ENCODE peak calls at places on chromosomes 1 and 21, in five cellular contexts. One of them, this sample, is unnamed.

GRCh38 chr1:206895837-206896242 is 1.4 kb upstream of the IL24 start:
- DNase-seq in pancreas: no peak
- DNase-seq in body of pancreas: peak
- DNase-seq in esophagus squamous epithelium: no peak
- DNase-seq in small intestine: no peak
- DNase-seq in this sample: no peak

GRCh38 chr1:115280073-115280472 is 58.0 kb downstream of the NGF start:
- DNase-seq in body of pancreas: peak
- DNase-seq in pancreas: no peak
- DNase-seq in esophagus squamous epithelium: no peak
- DNase-seq in small intestine: no peak
- DNase-seq in this sample: no peak

GRCh38 chr1:157195521-157196244 is 57.5 kb upstream of the ETV3 start:
- DNase-seq in pancreas: no peak
- DNase-seq in body of pancreas: no peak
- DNase-seq in small intestine: no peak
- DNase-seq in esophagus squamous epithelium: no peak
- DNase-seq in this sample: no peak

GRCh38 chr1:31705080-31705866 is 1.5 kb upstream of the COL16A1 start:
- DNase-seq in pancreas: no peak
- DNase-seq in body of pancreas: peak
- DNase-seq in esophagus squamous epithelium: no peak
- DNase-seq in small intestine: peak
- DNase-seq in this sample: peak

GRCh38 chr1:23575226-23575810 is 16.0 kb upstream of the ID3 start:
- DNase-seq in body of pancreas: no peak
- DNase-seq in pancreas: no peak
- DNase-seq in small intestine: no peak
- DNase-seq in esophagus squamous epithelium: no peak
- DNase-seq in this sample: peak

GRCh38 chr21:37845535-37845934 is 70.7 kb downstream of the KCNJ6 start:
- DNase-seq in esophagus squamous epithelium: no peak
- DNase-seq in pancreas: peak
- DNase-seq in body of pancreas: peak
- DNase-seq in small intestine: no peak
- DNase-seq in this sample: no peak

GRCh38 chr1:44903261-44903660 is 60.2 kb upstream of the PTCH2 start:
- DNase-seq in small intestine: no peak
- DNase-seq in pancreas: no peak
- DNase-seq in body of pancreas: peak
- DNase-seq in esophagus squamous epithelium: no peak
- DNase-seq in this sample: no peak

GRCh38 chr1:66676616-66677298 is 75.5 kb upstream of the DYNLT5 start:
- DNase-seq in esophagus squamous epithelium: no peak
- DNase-seq in body of pancreas: peak
- DNase-seq in pancreas: no peak
- DNase-seq in small intestine: no peak
- DNase-seq in this sample: no peak

GRCh38 chr1:1290238-1290731 is 10.0 kb downstream of the SCNN1D start:
- DNase-seq in small intestine: peak
- DNase-seq in pancreas: peak
- DNase-seq in body of pancreas: peak
- DNase-seq in esophagus squamous epithelium: no peak
- DNase-seq in this sample: peak

GRCh38 chr1:223496883-223497282 is 103.7 kb downstream of the CCDC185 start:
- DNase-seq in pancreas: no peak
- DNase-seq in esophagus squamous epithelium: no peak
- DNase-seq in small intestine: no peak
- DNase-seq in body of pancreas: no peak
- DNase-seq in this sample: no peak

GRCh38 chr1:15171271-15171908 is 17.8 kb downstream of the TMEM51 start:
- DNase-seq in esophagus squamous epithelium: no peak
- DNase-seq in body of pancreas: no peak
- DNase-seq in small intestine: peak
- DNase-seq in pancreas: no peak
- DNase-seq in this sample: peak

GRCh38 chr1:3471356-3472087 is 17.1 kb downstream of the ARHGEF16 start:
- DNase-seq in small intestine: peak
- DNase-seq in pancreas: no peak
- DNase-seq in body of pancreas: no peak
- DNase-seq in esophagus squamous epithelium: no peak
- DNase-seq in this sample: peak

DNA sequence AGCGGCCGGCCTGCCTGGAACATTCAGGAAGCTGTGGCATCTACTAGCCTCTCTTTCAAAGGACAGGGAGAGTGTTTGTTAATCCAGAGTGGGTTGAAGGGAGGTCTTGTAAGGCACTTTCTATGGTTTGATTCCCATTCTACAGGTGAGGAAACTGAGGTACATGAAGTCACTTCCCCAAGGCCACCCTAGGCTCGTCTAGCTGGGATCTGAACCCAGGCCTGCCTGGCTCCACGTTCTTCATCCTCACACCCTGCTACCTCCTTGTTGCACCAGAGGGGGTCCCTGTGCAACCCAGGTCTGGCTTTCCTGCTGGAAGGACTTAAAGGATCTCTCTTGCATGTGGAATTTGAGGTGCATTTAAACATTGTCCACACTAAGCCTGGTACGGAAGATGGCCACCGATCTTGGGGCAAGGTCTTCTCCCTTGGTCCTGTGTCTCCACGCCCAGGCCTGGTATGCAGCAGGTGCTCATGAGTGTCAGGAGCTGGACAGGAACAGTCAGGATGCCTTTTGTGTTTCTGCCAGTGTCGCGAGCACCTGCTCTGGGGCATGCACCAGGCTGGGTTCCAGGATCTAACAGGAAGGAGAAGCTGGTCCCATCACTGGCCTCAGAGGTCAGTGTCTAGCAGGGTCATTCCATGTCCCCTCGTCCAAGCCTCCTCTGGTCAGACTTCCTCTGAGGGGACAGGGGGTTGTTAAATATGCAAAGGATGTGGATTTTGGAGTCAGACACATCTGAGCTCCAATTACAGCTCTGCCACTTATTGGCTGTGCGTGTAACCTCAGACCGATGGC is 103.2 kb upstream of the RUNX3 start:
- DNase-seq in esophagus squamous epithelium: no peak
- DNase-seq in body of pancreas: no peak
- DNase-seq in pancreas: no peak
- DNase-seq in small intestine: no peak
- DNase-seq in this sample: no peak
- H3K4me3 ChIP-seq in esophagus squamous epithelium: no peak
- H3K4me3 ChIP-seq in body of pancreas: no peak
- H3K4me3 ChIP-seq in pancreas: no peak
- H3K4me3 ChIP-seq in small intestine: no peak
- H3K4me3 ChIP-seq in this sample: no peak

DNA sequence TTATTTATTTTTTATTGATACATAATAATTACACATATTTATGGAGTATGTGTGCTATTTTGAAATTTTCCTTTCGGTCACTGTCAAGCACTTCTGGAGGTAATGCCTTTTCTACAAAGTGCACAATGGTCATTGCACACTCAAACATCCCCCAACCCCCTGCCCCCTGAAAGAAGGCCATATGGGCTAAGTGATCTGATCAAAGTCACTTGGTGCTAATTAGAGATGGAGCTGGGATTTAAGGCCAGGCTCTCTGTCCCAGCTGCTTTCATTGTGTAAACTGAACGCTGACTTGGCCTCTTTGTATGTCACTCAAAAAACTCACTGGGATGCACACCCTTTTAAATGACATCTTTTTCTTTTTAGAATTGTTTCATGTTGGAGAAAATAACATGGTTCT is 149.1 kb downstream of the ST6GALNAC5 start:
- DNase-seq in esophagus squamous epithelium: no peak
- DNase-seq in pancreas: no peak
- DNase-seq in small intestine: no peak
- DNase-seq in body of pancreas: no peak
- DNase-seq in this sample: no peak
- H3K27ac ChIP-seq in esophagus squamous epithelium: no peak
- H3K27ac ChIP-seq in pancreas: no peak
- H3K27ac ChIP-seq in small intestine: no peak
- H3K27ac ChIP-seq in body of pancreas: no peak
- H3K27ac ChIP-seq in this sample: no peak

GRCh38 chr1:203322480-203323179 is 17.3 kb downstream of the BTG2 start:
- DNase-seq in pancreas: peak
- DNase-seq in body of pancreas: peak
- DNase-seq in esophagus squamous epithelium: no peak
- DNase-seq in small intestine: no peak
- DNase-seq in this sample: no peak

GRCh38 chr1:203325004-203325417 is 19.7 kb downstream of the BTG2 start:
- DNase-seq in body of pancreas: peak
- DNase-seq in pancreas: no peak
- DNase-seq in esophagus squamous epithelium: no peak
- DNase-seq in small intestine: no peak
- DNase-seq in this sample: no peak

GRCh38 chr1:203325418-203326091 is 20.2 kb downstream of the BTG2 start:
- DNase-seq in pancreas: peak
- DNase-seq in small intestine: no peak
- DNase-seq in body of pancreas: peak
- DNase-seq in esophagus squamous epithelium: no peak
- DNase-seq in this sample: no peak

GRCh38 chr1:203324103-203325003 is 19.0 kb downstream of the BTG2 start:
- DNase-seq in small intestine: peak
- DNase-seq in esophagus squamous epithelium: no peak
- DNase-seq in pancreas: no peak
- DNase-seq in body of pancreas: peak
- DNase-seq in this sample: peak

DNA sequence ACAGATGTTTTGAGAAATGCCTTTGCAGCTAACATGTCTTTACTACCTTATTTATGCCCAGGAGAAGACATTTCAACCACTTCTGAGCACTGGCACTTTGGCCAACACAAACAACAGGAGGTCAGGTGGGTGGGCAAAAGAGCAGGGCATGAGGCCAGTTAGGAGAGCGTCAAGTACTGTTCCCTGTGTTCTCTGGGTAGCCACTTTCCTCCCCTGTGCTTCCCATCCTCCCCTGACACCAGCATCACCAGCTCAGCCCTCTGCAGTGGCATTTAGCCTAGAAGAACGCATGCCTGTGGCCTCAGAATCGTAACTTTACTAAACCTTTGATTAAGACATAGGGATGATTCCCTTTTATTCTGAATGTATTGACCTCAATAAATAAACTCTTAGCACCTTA is 18.3 kb downstream of the BTG2 start:
- DNase-seq in small intestine: no peak
- DNase-seq in esophagus squamous epithelium: no peak
- DNase-seq in pancreas: peak
- DNase-seq in body of pancreas: peak
- DNase-seq in this sample: no peak
- H3K4me3 ChIP-seq in small intestine: no peak
- H3K4me3 ChIP-seq in esophagus squamous epithelium: no peak
- H3K4me3 ChIP-seq in pancreas: no peak
- H3K4me3 ChIP-seq in body of pancreas: no peak
- H3K4me3 ChIP-seq in this sample: no peak

GRCh38 chr21:39581414-39581813 is 31.3 kb upstream of the B3GALT5 start:
- DNase-seq in small intestine: no peak
- DNase-seq in body of pancreas: no peak
- DNase-seq in pancreas: no peak
- DNase-seq in esophagus squamous epithelium: no peak
- DNase-seq in this sample: no peak

GRCh38 chr21:39576518-39577128 is 36.1 kb upstream of the B3GALT5 start:
- DNase-seq in body of pancreas: no peak
- DNase-seq in pancreas: no peak
- DNase-seq in small intestine: no peak
- DNase-seq in esophagus squamous epithelium: no peak
- DNase-seq in this sample: no peak

GRCh38 chr21:39579734-39580332 is 32.9 kb upstream of the B3GALT5 start:
- DNase-seq in small intestine: no peak
- DNase-seq in pancreas: no peak
- DNase-seq in esophagus squamous epithelium: no peak
- DNase-seq in body of pancreas: no peak
- DNase-seq in this sample: no peak

GRCh38 chr21:39582749-39583148 is 30.0 kb upstream of the B3GALT5 start:
- DNase-seq in pancreas: no peak
- DNase-seq in body of pancreas: no peak
- DNase-seq in small intestine: no peak
- DNase-seq in esophagus squamous epithelium: no peak
- DNase-seq in this sample: no peak

GRCh38 chr21:39580744-39581143 is 32.0 kb upstream of the B3GALT5 start:
- DNase-seq in pancreas: no peak
- DNase-seq in body of pancreas: no peak
- DNase-seq in esophagus squamous epithelium: no peak
- DNase-seq in small intestine: peak
- DNase-seq in this sample: no peak
- H3K27ac ChIP-seq in pancreas: no peak
- H3K27ac ChIP-seq in body of pancreas: no peak
- H3K27ac ChIP-seq in esophagus squamous epithelium: no peak
- H3K27ac ChIP-seq in small intestine: no peak
- H3K27ac ChIP-seq in this sample: no peak

DNA sequence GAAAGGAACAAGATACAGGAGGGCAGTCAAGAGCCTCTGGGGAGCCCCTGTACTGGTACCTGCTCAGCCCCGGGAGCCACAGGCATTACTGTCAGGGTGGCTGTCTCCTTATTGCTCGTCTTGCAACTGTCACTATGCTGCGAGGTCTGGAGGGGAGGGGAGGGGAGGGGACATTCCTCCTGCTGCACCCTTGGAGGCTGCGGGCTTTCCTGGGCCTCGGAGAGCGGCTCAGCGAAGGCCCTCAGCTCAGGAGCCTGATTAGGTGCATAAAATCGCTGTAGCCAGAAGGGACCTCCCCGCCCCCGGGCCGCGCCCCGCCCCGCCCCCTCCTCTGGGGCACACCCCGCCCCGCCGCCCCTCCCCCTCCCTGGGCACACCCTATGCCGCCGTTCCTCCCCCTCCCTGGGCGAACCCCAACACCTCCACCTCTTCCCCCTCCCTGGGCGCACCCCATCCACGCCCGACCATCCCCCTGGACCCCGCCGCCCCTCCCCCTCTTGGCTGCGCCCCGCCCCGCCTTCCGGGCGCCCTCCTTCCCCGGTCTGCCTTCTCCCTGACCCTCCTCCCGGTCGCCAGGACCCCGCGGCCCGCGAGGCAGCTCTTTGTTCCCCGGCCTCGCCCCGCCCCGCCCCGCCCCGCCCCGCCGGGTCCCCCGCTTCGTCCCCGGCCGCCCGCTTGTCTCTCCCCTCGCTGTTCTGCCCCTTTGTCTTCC is 35.5 kb downstream of the CACHD1 start:
- DNase-seq in pancreas: peak
- DNase-seq in small intestine: peak
- DNase-seq in body of pancreas: peak
- DNase-seq in esophagus squamous epithelium: no peak
- DNase-seq in this sample: peak
- H3K4me3 ChIP-seq in pancreas: peak
- H3K4me3 ChIP-seq in small intestine: peak
- H3K4me3 ChIP-seq in body of pancreas: peak
- H3K4me3 ChIP-seq in esophagus squamous epithelium: peak
- H3K4me3 ChIP-seq in this sample: peak

DNA sequence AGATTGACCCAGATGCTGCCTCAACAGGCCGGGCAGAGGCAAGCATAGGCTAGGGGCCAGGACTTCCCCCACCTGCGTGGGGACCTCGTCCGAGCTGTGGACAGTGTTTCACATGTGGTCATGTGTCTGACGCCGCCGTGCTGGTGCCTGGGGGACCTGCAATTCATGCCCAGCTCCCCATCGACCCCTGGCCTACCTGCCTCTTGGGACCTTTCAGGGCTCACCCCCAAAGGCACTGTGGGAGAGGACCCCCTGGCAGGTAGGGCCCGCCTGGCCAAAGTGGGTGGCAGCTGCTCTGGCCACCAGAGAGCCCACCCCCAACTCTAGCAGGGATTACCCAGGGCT is 4.4 kb downstream of the TMEM201 start:
- DNase-seq in body of pancreas: no peak
- DNase-seq in pancreas: no peak
- DNase-seq in esophagus squamous epithelium: no peak
- DNase-seq in small intestine: no peak
- DNase-seq in this sample: no peak
- H3K27ac ChIP-seq in body of pancreas: no peak
- H3K27ac ChIP-seq in pancreas: no peak
- H3K27ac ChIP-seq in esophagus squamous epithelium: peak
- H3K27ac ChIP-seq in small intestine: no peak
- H3K27ac ChIP-seq in this sample: peak

GRCh38 chr1:221712776-221713431 is 29.0 kb downstream of the DUSP10 start:
- DNase-seq in pancreas: no peak
- DNase-seq in body of pancreas: peak
- DNase-seq in esophagus squamous epithelium: no peak
- DNase-seq in small intestine: peak
- DNase-seq in this sample: no peak
- H3K4me3 ChIP-seq in pancreas: no peak
- H3K4me3 ChIP-seq in body of pancreas: no peak
- H3K4me3 ChIP-seq in esophagus squamous epithelium: no peak
- H3K4me3 ChIP-seq in small intestine: no peak
- H3K4me3 ChIP-seq in this sample: no peak

This sample was measured in cardiac muscle cell.